ENCODE peak calls at places on chromosome 9, in five cellular contexts. N is A549, E is K562, B is IMR-90, S is SK-N-SH. Q is an unnamed sample.

GRCh38 chr9:37540634-37541033 is 35.5 kb downstream of the FBXO10 start:
- DNase-seq in N (no peak), E (no peak), B (no peak), S (no peak), Q (no peak)

GRCh38 chr9:70080481-70081119 is 37.0 kb downstream of the MAMDC2 start:
- DNase-seq in N (peak), E (no peak), B (peak), S (no peak), Q (no peak)

GRCh38 chr9:125110464-125110863 is 32.9 kb downstream of the SCAI start:
- DNase-seq in N (no peak), E (no peak), B (no peak), S (no peak), Q (no peak)

GRCh38 chr9:79684711-79685575 is 113.2 kb downstream of the TLE4 start:
- DNase-seq in N (no peak), E (no peak), B (peak), S (no peak), Q (no peak)

GRCh38 chr9:133141833-133142594 is 21.0 kb upstream of the RALGDS start:
- DNase-seq in N (no peak), E (no peak), B (no peak), S (peak), Q (no peak)

GRCh38 chr9:19155106-19155999 is 28.1 kb upstream of the PLIN2 start:
- DNase-seq in N (no peak), E (peak), B (no peak), S (no peak), Q (no peak)

GRCh38 chr9:93033541-93033940 is 25.0 kb upstream of the SUSD3 start:
- DNase-seq in N (no peak), E (no peak), B (no peak), S (no peak), Q (no peak)

GRCh38 chr9:34891386-34891785 is 66.7 kb upstream of the PHF24 start:
- DNase-seq in N (no peak), E (no peak), B (no peak), S (no peak), Q (no peak)

GRCh38 chr9:108831496-108832178 is 24.1 kb downstream of the ACTL7B start:
- DNase-seq in N (no peak), E (no peak), B (no peak), S (no peak), Q (no peak)

GRCh38 chr9:35689601-35690446 is at the start of gene TPM2:
- DNase-seq in N (peak), E (peak), B (peak), S (peak), Q (no peak)

GRCh38 chr9:37002036-37002412 is 32.0 kb downstream of the PAX5 start:
- DNase-seq in N (no peak), E (no peak), B (no peak), S (no peak), Q (no peak)

GRCh38 chr9:109799792-109800191 is 19.8 kb downstream of the PALM2AKAP2 start:
- DNase-seq in N (no peak), E (no peak), B (peak), S (no peak), Q (no peak)

DNA sequence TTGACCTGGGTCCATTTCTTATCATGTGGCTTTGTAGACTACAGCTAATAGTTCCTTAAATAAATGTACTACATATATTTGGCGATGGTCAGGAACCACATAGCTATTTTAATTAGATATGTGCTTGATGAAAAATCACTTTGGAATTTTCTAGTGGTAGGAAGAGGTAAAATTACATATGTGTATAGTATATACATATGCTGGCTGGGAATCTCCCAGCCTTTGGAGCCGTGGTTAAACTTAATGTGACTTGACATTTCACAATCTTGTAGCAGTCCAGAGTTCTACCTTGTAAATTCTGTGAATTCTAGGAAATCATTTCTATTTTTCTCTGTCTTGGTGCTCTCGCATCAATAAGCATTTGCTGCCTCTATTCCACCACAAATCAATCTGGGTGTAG is 565.0 kb downstream of the DMRTA1 start:
- DNase-seq in N (no peak), E (no peak), B (peak), S (no peak), Q (no peak)
- TF ChIP-seq RCOR1 in N (no peak), E (no peak), B (no peak), S (no peak), Q (no peak)

GRCh38 chr9:91130796-91131318 is 230.9 kb downstream of the AUH start:
- DNase-seq in N (no peak), E (no peak), B (peak), S (no peak), Q (no peak)

GRCh38 chr9:91131433-91131839 is 230.3 kb downstream of the AUH start:
- DNase-seq in N (peak), E (no peak), B (peak), S (no peak), Q (no peak)

GRCh38 chr9:91126761-91127420 is 234.8 kb downstream of the AUH start:
- DNase-seq in N (no peak), E (no peak), B (peak), S (no peak), Q (no peak)

GRCh38 chr9:91122755-91123154 is 239.0 kb downstream of the AUH start:
- DNase-seq in N (no peak), E (no peak), B (no peak), S (no peak), Q (no peak)

DNA sequence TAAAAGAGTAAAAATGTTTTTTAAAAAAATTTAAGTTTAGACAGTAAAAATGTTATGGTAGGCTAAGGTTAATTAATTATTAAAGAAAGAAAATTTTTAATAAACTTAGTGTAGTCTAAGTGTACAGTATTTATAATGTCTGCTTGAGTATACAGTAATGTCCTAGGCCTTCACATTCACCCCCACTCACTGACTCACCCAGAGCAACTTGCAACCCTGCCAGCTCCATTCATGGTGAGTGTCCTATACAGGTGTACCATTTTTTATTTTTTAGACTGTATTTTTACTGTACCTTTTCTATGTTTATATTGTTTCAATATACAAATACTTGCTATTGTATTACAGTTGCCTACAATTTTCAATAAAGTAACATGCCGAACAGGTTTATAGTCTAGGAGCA is 234.1 kb downstream of the AUH start:
- DNase-seq in N (no peak), E (no peak), B (peak), S (no peak), Q (no peak)
- TF ChIP-seq RCOR1 in N (no peak), E (no peak), B (no peak), S (no peak), Q (no peak)

GRCh38 chr9:138100711-138101349 is 223.2 kb downstream of the CACNA1B start:
- DNase-seq in N (peak), E (no peak), B (no peak), S (peak), Q (no peak)
- TF ChIP-seq RCOR1 in N (no peak), E (no peak), B (no peak), S (no peak), Q (no peak)

GRCh38 chr9:73083519-73083918 is 68.1 kb upstream of the ANXA1 start:
- DNase-seq in N (peak), E (no peak), B (no peak), S (no peak), Q (no peak)

GRCh38 chr9:73079326-73079725 is 72.3 kb upstream of the ANXA1 start:
- DNase-seq in N (peak), E (no peak), B (no peak), S (no peak), Q (no peak)

GRCh38 chr9:73081979-73082657 is 69.5 kb upstream of the ANXA1 start:
- DNase-seq in N (peak), E (peak), B (peak), S (peak), Q (no peak)

GRCh38 chr9:73077625-73078030 is 74.0 kb upstream of the ANXA1 start:
- DNase-seq in N (peak), E (no peak), B (no peak), S (no peak), Q (no peak)

GRCh38 chr9:73080110-73080683 is 71.5 kb upstream of the ANXA1 start:
- DNase-seq in N (peak), E (no peak), B (no peak), S (no peak), Q (no peak)
- TF ChIP-seq RCOR1 in N (no peak), E (no peak), B (no peak), S (no peak), Q (no peak)

GRCh38 chr9:119369670-119370366 is 583 bp upstream of the BRINP1 start:
- DNase-seq in N (no peak), E (no peak), B (no peak), S (peak), Q (no peak)

GRCh38 chr9:119368681-119369581 is at the start of gene BRINP1:
- DNase-seq in N (peak), E (no peak), B (no peak), S (peak), Q (no peak)

GRCh38 chr9:119366909-119367690 is 2.1 kb downstream of the BRINP1 start:
- DNase-seq in N (no peak), E (no peak), B (no peak), S (no peak), Q (no peak)

GRCh38 chr9:119368179-119368578 is 1.1 kb downstream of the BRINP1 start:
- DNase-seq in N (no peak), E (no peak), B (no peak), S (no peak), Q (no peak)

DNA sequence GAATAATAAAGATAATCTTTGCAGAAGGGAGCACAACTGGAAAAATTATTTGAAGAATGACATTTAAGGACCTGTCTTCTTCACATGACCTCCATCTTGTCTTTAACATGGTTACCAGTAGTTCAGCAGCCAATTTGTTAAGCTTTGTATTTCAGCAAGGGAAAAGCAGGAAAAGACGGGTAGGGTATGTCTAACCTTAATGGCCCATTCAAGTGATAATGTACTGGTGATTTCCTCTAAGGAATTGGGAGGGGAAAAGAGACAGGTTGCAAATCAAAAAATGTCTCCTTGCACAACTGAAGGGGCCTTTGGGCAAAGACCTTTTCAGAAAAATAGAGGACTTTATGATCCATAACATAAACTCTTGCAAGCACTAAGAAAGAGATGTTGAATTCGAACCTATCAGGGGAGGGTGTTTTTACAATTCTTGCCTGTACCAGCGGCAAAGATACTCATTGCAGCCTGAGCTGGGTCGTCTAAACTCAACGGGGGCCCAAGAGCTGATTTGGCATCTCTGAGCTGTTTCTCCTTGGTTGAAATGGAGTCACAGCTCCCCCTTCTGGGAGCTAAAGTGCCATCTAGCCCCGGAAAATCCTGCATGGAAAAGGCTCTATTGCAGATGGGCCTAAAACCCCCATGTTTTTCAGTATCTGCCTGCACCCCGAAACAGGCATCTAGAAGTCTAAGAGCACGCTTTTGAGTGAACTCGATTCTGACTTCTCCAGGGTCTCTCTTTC is 3.8 kb downstream of the BRINP1 start:
- DNase-seq in N (peak), E (peak), B (no peak), S (peak), Q (no peak)
- TF ChIP-seq RCOR1 in N (no peak), E (no peak), B (no peak), S (no peak), Q (no peak)

GRCh38 chr9:121299125-121299466 is 31.1 kb downstream of the GSN start:
- DNase-seq in N (no peak), E (no peak), B (no peak), S (no peak), Q (no peak)
- TF ChIP-seq RCOR1 in N (no peak), E (no peak), B (no peak), S (no peak), Q (no peak)

GRCh38 chr9:5884191-5884590 is 6.5 kb upstream of the MLANA start:
- DNase-seq in N (no peak), E (no peak), B (no peak), S (no peak), Q (no peak)
- TF ChIP-seq RCOR1 in N (no peak), E (no peak), B (no peak), S (no peak), Q (no peak)

DNA sequence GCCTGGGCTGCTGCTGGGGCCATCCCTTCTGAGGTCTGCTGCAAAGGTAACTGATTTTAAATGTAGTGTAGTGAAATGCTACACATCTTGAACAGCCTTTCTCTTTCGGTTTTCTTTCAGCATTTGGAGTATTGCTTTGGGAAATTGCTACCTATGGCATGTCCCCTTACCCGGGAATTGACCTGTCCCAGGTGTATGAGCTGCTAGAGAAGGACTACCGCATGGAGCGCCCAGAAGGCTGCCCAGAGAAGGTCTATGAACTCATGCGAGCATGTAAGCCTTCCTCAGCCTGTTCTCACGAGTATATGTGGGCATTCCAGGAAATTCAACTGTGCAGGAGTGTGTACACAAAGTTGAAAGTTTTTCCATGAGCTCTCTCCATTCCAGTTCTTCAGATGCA is 18.3 kb downstream of the QRFP start:
- DNase-seq in N (no peak), E (peak), B (no peak), S (no peak), Q (no peak)
- TF ChIP-seq RCOR1 in N (no peak), E (no peak), B (no peak), S (no peak), Q (no peak)

Q was measured in GM12878.